ENCODE peak calls at places on chromosomes 4 and X, in nine cellular contexts. Y is lung; L is CD8-positive, alpha-beta memory T cell; Z is heart right ventricle; P is MM.1S; X is upper lobe of right lung; A is fibroblast of pulmonary artery; S is lower leg skin; R is AG09309. K is an unnamed sample.

GRCh38 chr4:78464265-78464664 is 87.3 kb upstream of the ANXA3 start:
- DNase-seq in Y (no peak), L (no peak), Z (no peak), P (no peak), X (no peak), A (no peak), S (no peak), R (no peak), K (no peak)

GRCh38 chrX:130049821-130050220 is 60.5 kb downstream of the ELF4 start:
- DNase-seq in Y (no peak), L (no peak), Z (no peak), P (no peak), X (no peak), A (peak; percentile 12), S (no peak), R (no peak), K (no peak)

GRCh38 chrX:120791013-120791643 is 84.5 kb downstream of the CT47B1 start:
- DNase-seq in Y (peak; percentile 45), L (no peak), Z (peak; percentile 17), P (no peak), X (no peak), A (peak; percentile 80), S (peak; percentile 82), R (peak; percentile 46), K (no peak)

GRCh38 chr4:15515106-15515505 is 45.4 kb downstream of the CC2D2A start:
- DNase-seq in Y (no peak), L (no peak), Z (no peak), P (no peak), X (no peak), A (peak; percentile 40), S (no peak), R (no peak), K (no peak)

GRCh38 chr4:7320413-7320812 is 114.3 kb downstream of the PSAPL1 start:
- DNase-seq in Y (no peak), L (no peak), Z (no peak), P (no peak), X (no peak), A (no peak), S (no peak), R (no peak), K (no peak)

GRCh38 chr4:61277785-61278184 is 77.7 kb downstream of the ADGRL3 start:
- DNase-seq in Y (no peak), L (no peak), Z (no peak), P (no peak), X (no peak), A (peak; percentile 34), S (no peak), R (no peak), K (no peak)

GRCh38 chr4:110663738-110664444 is 41.0 kb upstream of the PITX2 start:
- DNase-seq in Y (no peak), L (no peak), Z (no peak), P (no peak), X (no peak), A (no peak), S (no peak), R (peak; percentile 46), K (no peak)

GRCh38 chr4:10108818-10109783 is 7.5 kb downstream of the WDR1 start:
- DNase-seq in Y (no peak), L (peak; percentile 71), Z (no peak), P (no peak), X (no peak), A (no peak), S (no peak), R (no peak), K (no peak)

GRCh38 chrX:74187211-74187610 is 116.8 kb upstream of the ZCCHC13 start:
- DNase-seq in Y (no peak), L (no peak), Z (no peak), P (no peak), X (no peak), A (no peak), S (no peak), R (no peak), K (no peak)

GRCh38 chrX:40127052-40127451 is 29.3 kb upstream of the BCOR start:
- DNase-seq in Y (no peak), L (no peak), Z (no peak), P (peak; percentile 52), X (no peak), A (no peak), S (no peak), R (no peak), K (peak; percentile 92)

GRCh38 chr4:86302242-86302641 is 57.6 kb downstream of the MAPK10 start:
- DNase-seq in Y (no peak), L (no peak), Z (peak; percentile 44), P (no peak), X (no peak), A (peak; percentile 93), S (no peak), R (no peak), K (no peak)

GRCh38 chr4:122309988-122310626 is 68.7 kb upstream of the ADAD1 start:
- DNase-seq in Y (no peak), L (no peak), Z (no peak), P (no peak), X (no peak), A (peak; percentile 29), S (no peak), R (no peak), K (no peak)

GRCh38 chr4:165489786-165490185 is 111.0 kb downstream of the CPE start:
- DNase-seq in Y (no peak), L (no peak), Z (no peak), P (no peak), X (no peak), A (peak; percentile 62), S (no peak), R (no peak), K (no peak)

GRCh38 chr4:141518222-141518621 is 118.2 kb upstream of the IL15 start:
- DNase-seq in Y (no peak), L (no peak), Z (no peak), P (no peak), X (no peak), A (no peak), S (no peak), R (no peak), K (no peak)

GRCh38 chrX:13669246-13669689 is 16.3 kb downstream of the TCEANC start:
- DNase-seq in Y (peak; percentile 76), L (peak; percentile 75), Z (peak; percentile 59), P (peak; percentile 76), X (peak; percentile 64), A (peak; percentile 96), S (no peak), R (peak; percentile 94), K (no peak)
- H3K4me3 ChIP-seq in Y (no peak overlapping the region), L (no peak overlapping the region), Z (no peak overlapping the region), P (peak overlapping the region; percentile 53), X (no peak overlapping the region), A (no peak overlapping the region), S (no peak overlapping the region), R (no peak overlapping the region), K (no peak overlapping the region)

GRCh38 chr4:89056953-89057398 is at the start of gene FAM13A:
- DNase-seq in Y (peak; percentile 80), L (no peak), Z (peak; percentile 84), P (peak; percentile 75), X (peak; percentile 66), A (peak; percentile 98), S (peak; percentile 94), R (peak; percentile 91), K (no peak)
- H3K4me3 ChIP-seq in Y (peak within 1 kb of the TSS; percentile 19), L (no peak within 1 kb of the TSS), Z (peak within 1 kb of the TSS; percentile 41), P (peak within 1 kb of the TSS; percentile 19), X (peak within 1 kb of the TSS; percentile 50), A (peak within 1 kb of the TSS; percentile 65), S (peak within 1 kb of the TSS; percentile 15), R (peak within 1 kb of the TSS; percentile 46), K (no peak within 1 kb of the TSS)

GRCh38 chr4:150720973-150721518 is 139.1 kb downstream of the MAB21L2 start:
- DNase-seq in Y (no peak), L (no peak), Z (no peak), P (peak; percentile 9), X (no peak), A (peak; percentile 34), S (no peak), R (no peak), K (no peak)
- H3K4me3 ChIP-seq in Y (no peak overlapping the region), L (no peak overlapping the region), Z (no peak overlapping the region), P (no peak overlapping the region), X (no peak overlapping the region), A (no peak overlapping the region), S (no peak overlapping the region), R (no peak overlapping the region), K (no peak overlapping the region)

DNA sequence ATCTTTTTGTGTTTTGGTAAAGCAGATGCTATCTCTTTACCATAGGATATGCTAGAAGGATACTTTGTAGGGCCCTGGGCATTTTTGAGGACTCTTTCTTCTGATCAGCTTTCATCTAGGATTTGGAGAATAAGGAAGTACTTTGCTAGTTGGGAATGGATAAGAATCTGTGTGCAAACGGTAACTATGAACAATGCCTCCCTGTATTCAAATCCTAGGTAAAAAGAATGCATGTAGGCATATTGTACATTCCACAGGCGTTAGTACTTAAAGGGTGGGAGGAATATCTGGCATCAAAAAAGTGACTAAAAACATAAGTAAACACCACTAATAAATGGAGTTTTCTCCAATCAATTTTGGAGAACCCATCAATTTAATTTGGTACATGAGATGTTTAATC is 59.7 kb downstream of the SH3BGRL start:
- DNase-seq in Y (no peak), L (no peak), Z (no peak), P (no peak), X (no peak), A (peak; percentile 72), S (no peak), R (no peak), K (no peak)
- H3K4me3 ChIP-seq in Y (no peak overlapping the region), L (no peak overlapping the region), Z (no peak overlapping the region), P (no peak overlapping the region), X (no peak overlapping the region), A (no peak overlapping the region), S (no peak overlapping the region), R (no peak overlapping the region), K (no peak overlapping the region)

GRCh38 chr4:5078015-5078414 is 26.7 kb downstream of the STK32B start:
- DNase-seq in Y (no peak), L (no peak), Z (no peak), P (no peak), X (no peak), A (no peak), S (no peak), R (no peak), K (no peak)
- H3K4me3 ChIP-seq in Y (no peak overlapping the region), L (no peak overlapping the region), Z (no peak overlapping the region), P (no peak overlapping the region), X (no peak overlapping the region), A (no peak overlapping the region), S (no peak overlapping the region), R (no peak overlapping the region), K (no peak overlapping the region)

GRCh38 chr4:143559757-143560147 is 46.2 kb downstream of the SMARCA5 start:
- DNase-seq in Y (no peak), L (peak; percentile 57), Z (no peak), P (peak; percentile 24), X (no peak), A (no peak), S (no peak), R (no peak), K (no peak)
- H3K4me3 ChIP-seq in Y (peak overlapping the region; percentile 62), L (peak overlapping the region; percentile 81), Z (peak overlapping the region; percentile 62), P (peak overlapping the region; percentile 78), X (peak overlapping the region; percentile 64), A (peak overlapping the region; percentile 62), S (peak overlapping the region; percentile 59), R (peak overlapping the region; percentile 65), K (no peak overlapping the region)

GRCh38 chr4:176266026-176266425 is 3.0 kb downstream of the ASB5 start:
- DNase-seq in Y (no peak), L (no peak), Z (no peak), P (no peak), X (no peak), A (no peak), S (no peak), R (no peak), K (no peak)
- H3K4me3 ChIP-seq in Y (no peak overlapping the region), L (no peak overlapping the region), Z (no peak overlapping the region), P (no peak overlapping the region), X (no peak overlapping the region), A (no peak overlapping the region), S (no peak overlapping the region), R (no peak overlapping the region), K (no peak overlapping the region)